ENCODE peak calls at places on chromosomes 13 and 19, in eight cellular contexts. One of them, this sample, is unnamed.

GRCh38 chr13:109790951-109791605 is 4.7 kb upstream of the IRS2 start:
- DNase-seq in mammary epithelial cell: peak; percentile 35
- DNase-seq in endothelial cell: no peak
- DNase-seq in GM06990: no peak
- DNase-seq in fibroblast of lung: peak; percentile 62
- DNase-seq in breast epithelium: no peak
- DNase-seq in AG04449: no peak
- DNase-seq in epithelial cell of esophagus: peak; percentile 48
- DNase-seq in this sample: peak; percentile 75

GRCh38 chr13:102814025-102814607 is 15.2 kb downstream of the BIVM start:
- DNase-seq in fibroblast of lung: no peak
- DNase-seq in breast epithelium: no peak
- DNase-seq in endothelial cell: no peak
- DNase-seq in mammary epithelial cell: no peak
- DNase-seq in epithelial cell of esophagus: no peak
- DNase-seq in AG04449: no peak
- DNase-seq in GM06990: no peak
- DNase-seq in this sample: no peak

GRCh38 chr13:99308481-99309087 is 1.4 kb upstream of the GPR183 start:
- DNase-seq in GM06990: no peak
- DNase-seq in mammary epithelial cell: no peak
- DNase-seq in AG04449: no peak
- DNase-seq in fibroblast of lung: peak; percentile 44
- DNase-seq in epithelial cell of esophagus: peak; percentile 43
- DNase-seq in endothelial cell: no peak
- DNase-seq in breast epithelium: no peak
- DNase-seq in this sample: no peak

GRCh38 chr13:98730441-98730840 is 22.0 kb downstream of the SLC15A1 start:
- DNase-seq in GM06990: no peak
- DNase-seq in AG04449: no peak
- DNase-seq in endothelial cell: no peak
- DNase-seq in epithelial cell of esophagus: no peak
- DNase-seq in fibroblast of lung: no peak
- DNase-seq in mammary epithelial cell: no peak
- DNase-seq in breast epithelium: no peak
- DNase-seq in this sample: no peak

GRCh38 chr13:94093652-94094310 is 385.7 kb downstream of the DCT start:
- DNase-seq in mammary epithelial cell: no peak
- DNase-seq in breast epithelium: no peak
- DNase-seq in epithelial cell of esophagus: no peak
- DNase-seq in AG04449: no peak
- DNase-seq in endothelial cell: no peak
- DNase-seq in fibroblast of lung: peak; percentile 67
- DNase-seq in GM06990: no peak
- DNase-seq in this sample: no peak

GRCh38 chr19:33794578-33795369 is 1.9 kb upstream of the KCTD15 start:
- DNase-seq in endothelial cell: peak; percentile 35
- DNase-seq in mammary epithelial cell: no peak
- DNase-seq in breast epithelium: no peak
- DNase-seq in AG04449: no peak
- DNase-seq in GM06990: no peak
- DNase-seq in epithelial cell of esophagus: no peak
- DNase-seq in fibroblast of lung: no peak
- DNase-seq in this sample: peak; percentile 69

GRCh38 chr13:113839536-113840204 is 24.2 kb downstream of the GAS6 start:
- DNase-seq in GM06990: no peak
- DNase-seq in fibroblast of lung: no peak
- DNase-seq in mammary epithelial cell: no peak
- DNase-seq in breast epithelium: no peak
- DNase-seq in AG04449: no peak
- DNase-seq in endothelial cell: no peak
- DNase-seq in epithelial cell of esophagus: peak; percentile 24
- DNase-seq in this sample: no peak

GRCh38 chr13:97043302-97043701 is 49.0 kb upstream of the OXGR1 start:
- DNase-seq in endothelial cell: no peak
- DNase-seq in AG04449: no peak
- DNase-seq in mammary epithelial cell: peak; percentile 11
- DNase-seq in epithelial cell of esophagus: peak; percentile 19
- DNase-seq in GM06990: no peak
- DNase-seq in breast epithelium: no peak
- DNase-seq in fibroblast of lung: peak; percentile 87
- DNase-seq in this sample: no peak

GRCh38 chr19:49472936-49473335 is 1.1 kb upstream of the FLT3LG start:
- DNase-seq in GM06990: no peak
- DNase-seq in breast epithelium: no peak
- DNase-seq in mammary epithelial cell: no peak
- DNase-seq in epithelial cell of esophagus: no peak
- DNase-seq in fibroblast of lung: no peak
- DNase-seq in AG04449: no peak
- DNase-seq in endothelial cell: no peak
- DNase-seq in this sample: no peak

GRCh38 chr13:99176309-99177276 is 24.1 kb upstream of the UBAC2 start:
- DNase-seq in mammary epithelial cell: peak; percentile 44
- DNase-seq in epithelial cell of esophagus: peak; percentile 68
- DNase-seq in fibroblast of lung: peak; percentile 53
- DNase-seq in AG04449: no peak
- DNase-seq in endothelial cell: peak; percentile 77
- DNase-seq in breast epithelium: peak; percentile 31
- DNase-seq in GM06990: peak; percentile 75
- DNase-seq in this sample: peak; percentile 94

GRCh38 chr19:10855879-10856522 is 7.8 kb downstream of the C19orf38 start:
- DNase-seq in endothelial cell: peak; percentile 37
- DNase-seq in breast epithelium: no peak
- DNase-seq in epithelial cell of esophagus: peak; percentile 47
- DNase-seq in AG04449: no peak
- DNase-seq in GM06990: no peak
- DNase-seq in fibroblast of lung: no peak
- DNase-seq in mammary epithelial cell: no peak
- DNase-seq in this sample: peak; percentile 83

GRCh38 chr13:24671367-24672117 is 8.7 kb upstream of the ATP12A start:
- DNase-seq in breast epithelium: peak; percentile 32
- DNase-seq in epithelial cell of esophagus: peak; percentile 97
- DNase-seq in mammary epithelial cell: peak; percentile 87
- DNase-seq in fibroblast of lung: peak; percentile 75
- DNase-seq in endothelial cell: peak; percentile 61
- DNase-seq in GM06990: no peak
- DNase-seq in AG04449: peak; percentile 65
- DNase-seq in this sample: peak; percentile 84

GRCh38 chr19:40718774-40719391 is 2.0 kb downstream of the ITPKC start:
- DNase-seq in mammary epithelial cell: peak; percentile 94
- DNase-seq in AG04449: no peak
- DNase-seq in GM06990: peak; percentile 49
- DNase-seq in fibroblast of lung: peak; percentile 64
- DNase-seq in breast epithelium: peak; percentile 91
- DNase-seq in endothelial cell: peak; percentile 31
- DNase-seq in epithelial cell of esophagus: peak; percentile 93
- DNase-seq in this sample: peak; percentile 78

GRCh38 chr13:106385669-106386068 is 149.8 kb downstream of the EFNB2 start:
- DNase-seq in breast epithelium: no peak
- DNase-seq in endothelial cell: no peak
- DNase-seq in fibroblast of lung: peak; percentile 19
- DNase-seq in epithelial cell of esophagus: no peak
- DNase-seq in mammary epithelial cell: no peak
- DNase-seq in GM06990: no peak
- DNase-seq in AG04449: no peak
- DNase-seq in this sample: no peak

GRCh38 chr19:52520013-52520412 is 7.5 kb upstream of the ZNF808 start:
- DNase-seq in breast epithelium: no peak
- DNase-seq in fibroblast of lung: no peak
- DNase-seq in mammary epithelial cell: no peak
- DNase-seq in epithelial cell of esophagus: no peak
- DNase-seq in GM06990: no peak
- DNase-seq in AG04449: no peak
- DNase-seq in endothelial cell: no peak
- DNase-seq in this sample: peak; percentile 58

GRCh38 chr19:15323496-15324235 is 8.7 kb downstream of the BRD4 start:
- DNase-seq in AG04449: no peak
- DNase-seq in fibroblast of lung: peak; percentile 72
- DNase-seq in mammary epithelial cell: peak; percentile 77
- DNase-seq in endothelial cell: no peak
- DNase-seq in GM06990: no peak
- DNase-seq in breast epithelium: peak; percentile 64
- DNase-seq in epithelial cell of esophagus: peak; percentile 85
- DNase-seq in this sample: no peak

DNA sequence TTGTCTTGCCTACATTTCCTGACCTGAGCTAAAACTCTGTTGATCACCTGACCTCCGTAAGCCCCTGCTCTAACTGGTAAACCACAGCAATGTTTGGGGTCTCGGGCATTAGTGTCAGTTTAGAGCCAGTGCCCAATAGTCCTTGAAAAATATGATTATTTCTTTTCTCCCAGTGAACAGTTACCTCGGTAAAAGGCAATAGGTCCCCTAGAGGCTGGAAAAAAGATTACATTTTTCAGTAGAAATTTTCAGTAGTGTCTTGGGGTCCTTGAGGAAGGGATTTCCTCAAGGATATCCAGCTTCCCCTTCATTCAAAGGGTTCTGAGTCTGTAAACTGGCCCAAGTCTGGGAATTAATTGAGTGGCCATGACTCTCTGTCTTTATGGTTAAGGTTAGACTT is 177.5 kb downstream of the SLC7A1 start:
- DNase-seq in AG04449: no peak
- DNase-seq in GM06990: no peak
- DNase-seq in epithelial cell of esophagus: no peak
- DNase-seq in breast epithelium: no peak
- DNase-seq in mammary epithelial cell: no peak
- DNase-seq in endothelial cell: no peak
- DNase-seq in fibroblast of lung: no peak
- DNase-seq in this sample: no peak
- TF ChIP-seq CTCF in AG04449: no peak
- TF ChIP-seq CTCF in GM06990: no peak
- TF ChIP-seq CTCF in epithelial cell of esophagus: no peak
- TF ChIP-seq CTCF in breast epithelium: no peak
- TF ChIP-seq CTCF in mammary epithelial cell: peak; percentile 10
- TF ChIP-seq CTCF in endothelial cell: peak; percentile 58
- TF ChIP-seq CTCF in fibroblast of lung: no peak
- TF ChIP-seq CTCF in this sample: peak; percentile 67

GRCh38 chr13:33721719-33722118 is 96.2 kb upstream of the RFC3 start:
- DNase-seq in epithelial cell of esophagus: peak; percentile 74
- DNase-seq in mammary epithelial cell: peak; percentile 47
- DNase-seq in fibroblast of lung: peak; percentile 30
- DNase-seq in AG04449: no peak
- DNase-seq in GM06990: no peak
- DNase-seq in endothelial cell: no peak
- DNase-seq in breast epithelium: no peak
- DNase-seq in this sample: no peak
- TF ChIP-seq CTCF in epithelial cell of esophagus: no peak
- TF ChIP-seq CTCF in mammary epithelial cell: no peak
- TF ChIP-seq CTCF in fibroblast of lung: no peak
- TF ChIP-seq CTCF in AG04449: no peak
- TF ChIP-seq CTCF in GM06990: no peak
- TF ChIP-seq CTCF in endothelial cell: no peak
- TF ChIP-seq CTCF in breast epithelium: no peak
- TF ChIP-seq CTCF in this sample: no peak

DNA sequence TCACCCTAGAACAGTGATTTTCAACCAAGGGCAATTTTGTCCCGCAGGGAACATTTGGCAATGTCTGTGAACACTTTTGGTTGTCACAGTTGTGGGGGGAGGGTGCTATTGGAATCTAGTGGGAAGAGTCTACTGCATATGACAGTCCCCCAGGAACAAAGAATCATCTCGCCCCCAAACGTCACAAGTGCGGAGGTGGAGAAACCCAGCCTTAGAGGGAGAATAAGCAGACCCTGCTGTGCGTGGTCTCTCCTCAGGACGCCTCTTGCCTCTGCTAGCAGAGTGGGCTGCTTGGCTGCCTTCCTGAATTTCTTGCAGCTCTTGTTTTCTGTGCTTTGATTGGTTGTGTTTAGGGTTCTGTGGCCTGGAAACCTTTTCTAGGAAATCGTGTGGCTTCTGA is 42.4 kb downstream of the NFIX start:
- DNase-seq in endothelial cell: no peak
- DNase-seq in breast epithelium: no peak
- DNase-seq in mammary epithelial cell: no peak
- DNase-seq in fibroblast of lung: no peak
- DNase-seq in AG04449: no peak
- DNase-seq in GM06990: no peak
- DNase-seq in epithelial cell of esophagus: no peak
- DNase-seq in this sample: no peak
- TF ChIP-seq CTCF in endothelial cell: no peak
- TF ChIP-seq CTCF in breast epithelium: no peak
- TF ChIP-seq CTCF in mammary epithelial cell: no peak
- TF ChIP-seq CTCF in fibroblast of lung: no peak
- TF ChIP-seq CTCF in AG04449: no peak
- TF ChIP-seq CTCF in GM06990: no peak
- TF ChIP-seq CTCF in epithelial cell of esophagus: no peak
- TF ChIP-seq CTCF in this sample: no peak

DNA sequence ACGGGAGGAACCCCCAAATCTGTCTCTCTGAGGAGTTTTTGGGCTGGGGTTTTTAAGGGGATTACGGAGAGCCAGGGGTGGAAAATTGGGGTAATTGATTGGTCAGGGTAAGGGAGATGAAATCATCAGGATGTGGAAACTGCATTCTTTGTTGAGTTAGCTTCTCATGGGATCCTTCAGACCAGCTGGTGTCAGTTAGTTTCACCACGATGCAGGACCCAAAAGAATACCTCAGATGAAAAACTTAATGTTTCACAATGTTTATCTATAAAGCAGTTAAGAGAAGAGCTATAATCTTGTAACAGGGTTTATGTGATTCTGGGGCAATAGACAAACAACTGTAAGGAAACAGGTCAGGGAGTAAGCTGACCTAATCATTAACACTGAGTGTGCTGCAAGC is 230.8 kb downstream of the POU4F1 start:
- DNase-seq in GM06990: no peak
- DNase-seq in endothelial cell: no peak
- DNase-seq in fibroblast of lung: peak; percentile 73
- DNase-seq in epithelial cell of esophagus: no peak
- DNase-seq in breast epithelium: no peak
- DNase-seq in AG04449: no peak
- DNase-seq in mammary epithelial cell: no peak
- DNase-seq in this sample: no peak
- TF ChIP-seq CTCF in GM06990: no peak
- TF ChIP-seq CTCF in endothelial cell: no peak
- TF ChIP-seq CTCF in fibroblast of lung: no peak
- TF ChIP-seq CTCF in epithelial cell of esophagus: no peak
- TF ChIP-seq CTCF in breast epithelium: no peak
- TF ChIP-seq CTCF in AG04449: no peak
- TF ChIP-seq CTCF in mammary epithelial cell: no peak
- TF ChIP-seq CTCF in this sample: no peak

This sample was measured in endodermal cell.